ENCODE peak calls at places on chromosome 1, in eight cellular contexts. H, O, C, R, I, U, Z and A are unnamed samples.

GRCh38 chr1:241992734-241993133 is 6.2 kb downstream of the MAP1LC3C start:
- DNase-seq in H (no peak), O (no peak), C (no peak), R (no peak), I (peak; percentile 28), U (no peak), Z (no peak), A (peak; percentile 38)

GRCh38 chr1:29579821-29580425 is 343.6 kb downstream of the PTPRU start:
- DNase-seq in H (no peak), O (no peak), C (no peak), R (no peak), I (peak; percentile 76), U (no peak), Z (no peak), A (peak; percentile 71)

GRCh38 chr1:246161626-246162025 is 345.5 kb downstream of the SMYD3 start:
- DNase-seq in H (no peak), O (no peak), C (no peak), R (no peak), I (peak; percentile 85), U (no peak), Z (no peak), A (peak; percentile 71)

GRCh38 chr1:22611530-22611947 is 24.9 kb upstream of the C1QA start:
- DNase-seq in H (peak; percentile 13), O (peak; percentile 16), C (no peak), R (peak; percentile 37), I (peak; percentile 51), U (peak; percentile 44), Z (peak; percentile 17), A (peak; percentile 53)

GRCh38 chr1:119871881-119872280 is 24.4 kb downstream of the ADAM30 start:
- DNase-seq in H (no peak), O (no peak), C (no peak), R (no peak), I (peak; percentile 46), U (no peak), Z (no peak), A (no peak)

GRCh38 chr1:48943393-48943792 is 166.7 kb upstream of the BEND5 start:
- DNase-seq in H (no peak), O (no peak), C (no peak), R (no peak), I (no peak), U (no peak), Z (no peak), A (peak; percentile 36)

GRCh38 chr1:79614762-79615161 is 608.2 kb upstream of the ADGRL4 start:
- DNase-seq in H (no peak), O (no peak), C (no peak), R (no peak), I (no peak), U (no peak), Z (no peak), A (no peak)

GRCh38 chr1:28663871-28664470 is 4.6 kb upstream of the GMEB1 start:
- DNase-seq in H (no peak), O (no peak), C (no peak), R (no peak), I (no peak), U (no peak), Z (no peak), A (no peak)

GRCh38 chr1:158998781-158999161 is 10.9 kb upstream of the IFI16 start:
- DNase-seq in H (peak; percentile 65), O (peak; percentile 53), C (peak; percentile 25), R (peak; percentile 52), I (peak; percentile 80), U (peak; percentile 51), Z (peak; percentile 69), A (peak; percentile 83)

GRCh38 chr1:208242829-208243521 is 1.2 kb downstream of the PLXNA2 start:
- DNase-seq in H (no peak), O (no peak), C (no peak), R (peak; percentile 30), I (peak; percentile 68), U (peak; percentile 51), Z (peak; percentile 21), A (peak; percentile 67)

GRCh38 chr1:209207126-209207700 is 376.3 kb upstream of the CAMK1G start:
- DNase-seq in H (no peak), O (no peak), C (no peak), R (no peak), I (no peak), U (no peak), Z (no peak), A (no peak)

GRCh38 chr1:64423526-64423925 is 46.4 kb upstream of the CACHD1 start:
- DNase-seq in H (no peak), O (no peak), C (no peak), R (no peak), I (no peak), U (no peak), Z (no peak), A (no peak)

GRCh38 chr1:162641128-162641527 is 8.9 kb downstream of the DDR2 start:
- DNase-seq in H (no peak), O (no peak), C (no peak), R (no peak), I (no peak), U (no peak), Z (no peak), A (no peak)

GRCh38 chr1:195618287-195618686 is 990.0 kb downstream of the KCNT2 start:
- DNase-seq in H (no peak), O (no peak), C (no peak), R (no peak), I (no peak), U (no peak), Z (no peak), A (no peak)